ENCODE peak calls at places on chromosome 19, in ten cellular contexts. One of them, this sample, is unnamed.

GRCh38 chr19:43883864-43884263 is 51.2 kb downstream of the ZNF45 start:
- DNase-seq in transverse colon: no peak
- DNase-seq in fibroblast of lung: no peak
- DNase-seq in astrocyte of the spinal cord: no peak
- DNase-seq in CD4-positive, alpha-beta T cell: no peak
- DNase-seq in bronchial epithelial cell: no peak
- DNase-seq in DND-41: no peak
- DNase-seq in fibroblast of pulmonary artery: no peak
- DNase-seq in GM23338: no peak
- DNase-seq in BJ: no peak
- DNase-seq in this sample: no peak

GRCh38 chr19:58546131-58546530 is 2.3 kb downstream of the TRIM28 start:
- DNase-seq in DND-41: no peak
- DNase-seq in bronchial epithelial cell: no peak
- DNase-seq in fibroblast of pulmonary artery: no peak
- DNase-seq in fibroblast of lung: no peak
- DNase-seq in astrocyte of the spinal cord: no peak
- DNase-seq in BJ: no peak
- DNase-seq in transverse colon: no peak
- DNase-seq in CD4-positive, alpha-beta T cell: no peak
- DNase-seq in GM23338: no peak
- DNase-seq in this sample: no peak

GRCh38 chr19:29841209-29841558 is 29.4 kb downstream of the CCNE1 start:
- DNase-seq in transverse colon: no peak
- DNase-seq in BJ: no peak
- DNase-seq in fibroblast of lung: no peak
- DNase-seq in CD4-positive, alpha-beta T cell: no peak
- DNase-seq in GM23338: no peak
- DNase-seq in fibroblast of pulmonary artery: no peak
- DNase-seq in bronchial epithelial cell: no peak
- DNase-seq in astrocyte of the spinal cord: no peak
- DNase-seq in DND-41: no peak
- DNase-seq in this sample: no peak

GRCh38 chr19:17618919-17619318 is 63.5 kb downstream of the COLGALT1 start:
- DNase-seq in BJ: no peak
- DNase-seq in transverse colon: no peak
- DNase-seq in fibroblast of pulmonary artery: no peak
- DNase-seq in bronchial epithelial cell: no peak
- DNase-seq in fibroblast of lung: no peak
- DNase-seq in GM23338: no peak
- DNase-seq in DND-41: no peak
- DNase-seq in astrocyte of the spinal cord: no peak
- DNase-seq in CD4-positive, alpha-beta T cell: no peak
- DNase-seq in this sample: no peak

GRCh38 chr19:13425151-13425550 is 81.1 kb downstream of the CACNA1A start:
- DNase-seq in bronchial epithelial cell: no peak
- DNase-seq in BJ: no peak
- DNase-seq in CD4-positive, alpha-beta T cell: no peak
- DNase-seq in transverse colon: no peak
- DNase-seq in astrocyte of the spinal cord: no peak
- DNase-seq in fibroblast of pulmonary artery: no peak
- DNase-seq in GM23338: no peak
- DNase-seq in DND-41: no peak
- DNase-seq in fibroblast of lung: no peak
- DNase-seq in this sample: no peak

GRCh38 chr19:18428837-18429674 is 8.9 kb downstream of the ISYNA1 start:
- DNase-seq in astrocyte of the spinal cord: peak; percentile 95
- DNase-seq in transverse colon: peak; percentile 77
- DNase-seq in CD4-positive, alpha-beta T cell: peak; percentile 78
- DNase-seq in fibroblast of pulmonary artery: peak; percentile 71
- DNase-seq in BJ: no peak
- DNase-seq in bronchial epithelial cell: peak; percentile 37
- DNase-seq in GM23338: peak; percentile 96
- DNase-seq in DND-41: peak; percentile 90
- DNase-seq in fibroblast of lung: peak; percentile 79
- DNase-seq in this sample: peak; percentile 92

GRCh38 chr19:6216236-6216995 is 63.4 kb downstream of the MLLT1 start:
- DNase-seq in transverse colon: no peak
- DNase-seq in GM23338: no peak
- DNase-seq in fibroblast of lung: no peak
- DNase-seq in BJ: no peak
- DNase-seq in fibroblast of pulmonary artery: no peak
- DNase-seq in bronchial epithelial cell: no peak
- DNase-seq in CD4-positive, alpha-beta T cell: no peak
- DNase-seq in astrocyte of the spinal cord: no peak
- DNase-seq in DND-41: no peak
- DNase-seq in this sample: no peak

GRCh38 chr19:44747739-44748425 is 626 bp upstream of the BCL3 start:
- DNase-seq in fibroblast of lung: peak; percentile 70
- DNase-seq in astrocyte of the spinal cord: peak; percentile 71
- DNase-seq in CD4-positive, alpha-beta T cell: no peak
- DNase-seq in transverse colon: peak; percentile 84
- DNase-seq in bronchial epithelial cell: peak; percentile 52
- DNase-seq in fibroblast of pulmonary artery: peak; percentile 86
- DNase-seq in GM23338: peak; percentile 71
- DNase-seq in DND-41: peak; percentile 6
- DNase-seq in BJ: no peak
- DNase-seq in this sample: peak; percentile 71

GRCh38 chr19:53130506-53130905 is 2.2 kb downstream of the ZNF415 start:
- DNase-seq in DND-41: no peak
- DNase-seq in bronchial epithelial cell: peak; percentile 3
- DNase-seq in transverse colon: no peak
- DNase-seq in fibroblast of pulmonary artery: no peak
- DNase-seq in BJ: no peak
- DNase-seq in fibroblast of lung: peak; percentile 3
- DNase-seq in GM23338: peak; percentile 20
- DNase-seq in astrocyte of the spinal cord: no peak
- DNase-seq in CD4-positive, alpha-beta T cell: no peak
- DNase-seq in this sample: no peak

GRCh38 chr19:13138171-13138915 is 11.8 kb downstream of the STX10 start:
- DNase-seq in astrocyte of the spinal cord: no peak
- DNase-seq in transverse colon: no peak
- DNase-seq in GM23338: no peak
- DNase-seq in CD4-positive, alpha-beta T cell: no peak
- DNase-seq in bronchial epithelial cell: no peak
- DNase-seq in fibroblast of lung: no peak
- DNase-seq in BJ: no peak
- DNase-seq in fibroblast of pulmonary artery: no peak
- DNase-seq in DND-41: no peak
- DNase-seq in this sample: no peak

GRCh38 chr19:30112171-30112570 is 170.1 kb downstream of the URI1 start:
- DNase-seq in BJ: no peak
- DNase-seq in bronchial epithelial cell: no peak
- DNase-seq in fibroblast of pulmonary artery: no peak
- DNase-seq in transverse colon: no peak
- DNase-seq in fibroblast of lung: no peak
- DNase-seq in DND-41: no peak
- DNase-seq in astrocyte of the spinal cord: no peak
- DNase-seq in GM23338: no peak
- DNase-seq in CD4-positive, alpha-beta T cell: no peak
- DNase-seq in this sample: no peak

GRCh38 chr19:39275578-39275977 is 7.4 kb downstream of the IFNL2 start:
- DNase-seq in bronchial epithelial cell: no peak
- DNase-seq in astrocyte of the spinal cord: no peak
- DNase-seq in BJ: no peak
- DNase-seq in GM23338: no peak
- DNase-seq in fibroblast of lung: no peak
- DNase-seq in DND-41: no peak
- DNase-seq in transverse colon: no peak
- DNase-seq in fibroblast of pulmonary artery: no peak
- DNase-seq in CD4-positive, alpha-beta T cell: no peak
- DNase-seq in this sample: no peak

GRCh38 chr19:7860166-7860901 is 13.9 kb downstream of the PRR36 start:
- DNase-seq in BJ: no peak
- DNase-seq in fibroblast of pulmonary artery: no peak
- DNase-seq in DND-41: no peak
- DNase-seq in astrocyte of the spinal cord: no peak
- DNase-seq in bronchial epithelial cell: no peak
- DNase-seq in GM23338: no peak
- DNase-seq in CD4-positive, alpha-beta T cell: no peak
- DNase-seq in fibroblast of lung: no peak
- DNase-seq in transverse colon: no peak
- DNase-seq in this sample: no peak

GRCh38 chr19:38539751-38540150 is 78.0 kb downstream of the MAP4K1 start:
- DNase-seq in CD4-positive, alpha-beta T cell: no peak
- DNase-seq in astrocyte of the spinal cord: no peak
- DNase-seq in GM23338: no peak
- DNase-seq in fibroblast of lung: no peak
- DNase-seq in transverse colon: no peak
- DNase-seq in DND-41: no peak
- DNase-seq in bronchial epithelial cell: no peak
- DNase-seq in BJ: no peak
- DNase-seq in fibroblast of pulmonary artery: no peak
- DNase-seq in this sample: no peak

GRCh38 chr19:48393559-48394330 is at the start of gene GRIN2D:
- DNase-seq in transverse colon: peak; percentile 16
- DNase-seq in GM23338: peak; percentile 65
- DNase-seq in astrocyte of the spinal cord: peak; percentile 24
- DNase-seq in DND-41: peak; percentile 30
- DNase-seq in fibroblast of pulmonary artery: peak; percentile 42
- DNase-seq in BJ: no peak
- DNase-seq in fibroblast of lung: peak; percentile 47
- DNase-seq in CD4-positive, alpha-beta T cell: no peak
- DNase-seq in bronchial epithelial cell: no peak
- DNase-seq in this sample: peak; percentile 41

GRCh38 chr19:38908854-38909253 is 3.1 kb downstream of the CCER2 start:
- DNase-seq in DND-41: no peak
- DNase-seq in astrocyte of the spinal cord: no peak
- DNase-seq in fibroblast of pulmonary artery: no peak
- DNase-seq in bronchial epithelial cell: no peak
- DNase-seq in fibroblast of lung: no peak
- DNase-seq in GM23338: no peak
- DNase-seq in transverse colon: no peak
- DNase-seq in BJ: no peak
- DNase-seq in CD4-positive, alpha-beta T cell: no peak
- DNase-seq in this sample: peak; percentile 26

GRCh38 chr19:36973021-36973843 is 57.1 kb downstream of the ZNF568 start:
- DNase-seq in GM23338: peak; percentile 95
- DNase-seq in fibroblast of lung: peak; percentile 82
- DNase-seq in astrocyte of the spinal cord: peak; percentile 80
- DNase-seq in DND-41: peak; percentile 85
- DNase-seq in CD4-positive, alpha-beta T cell: peak; percentile 66
- DNase-seq in transverse colon: peak; percentile 80
- DNase-seq in BJ: peak; percentile 4
- DNase-seq in bronchial epithelial cell: peak; percentile 56
- DNase-seq in fibroblast of pulmonary artery: peak; percentile 75
- DNase-seq in this sample: peak; percentile 82

GRCh38 chr19:40726279-40726678 is 9.4 kb downstream of the ITPKC start:
- DNase-seq in astrocyte of the spinal cord: no peak
- DNase-seq in fibroblast of pulmonary artery: no peak
- DNase-seq in bronchial epithelial cell: no peak
- DNase-seq in GM23338: no peak
- DNase-seq in fibroblast of lung: no peak
- DNase-seq in CD4-positive, alpha-beta T cell: no peak
- DNase-seq in DND-41: no peak
- DNase-seq in transverse colon: no peak
- DNase-seq in BJ: no peak
- DNase-seq in this sample: no peak

DNA sequence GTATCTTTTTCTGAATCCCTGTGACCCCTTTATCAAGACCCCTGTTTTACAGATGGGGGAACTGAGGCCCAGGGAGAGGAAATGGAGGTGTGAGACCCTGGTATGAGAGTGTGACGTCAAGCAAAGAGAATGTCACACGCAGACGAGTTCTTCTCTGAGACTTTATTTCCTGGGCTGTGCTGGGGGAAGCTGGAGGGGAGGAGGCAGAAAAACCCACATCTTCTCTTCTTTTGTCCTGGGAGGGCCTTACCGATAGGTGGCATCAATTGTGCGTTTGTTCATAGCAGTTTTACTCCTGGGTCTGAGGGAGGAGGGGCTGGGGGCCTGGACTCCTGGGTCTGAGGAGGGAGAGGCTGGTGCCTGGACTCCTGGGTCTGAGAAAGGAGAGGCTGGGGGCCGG is 4.9 kb upstream of the KLK15 start:
- DNase-seq in fibroblast of pulmonary artery: peak; percentile 7
- DNase-seq in fibroblast of lung: no peak
- DNase-seq in BJ: no peak
- DNase-seq in astrocyte of the spinal cord: no peak
- DNase-seq in bronchial epithelial cell: no peak
- DNase-seq in CD4-positive, alpha-beta T cell: no peak
- DNase-seq in transverse colon: no peak
- DNase-seq in DND-41: no peak
- DNase-seq in GM23338: peak; percentile 65
- DNase-seq in this sample: no peak
- TF ChIP-seq CTCF in fibroblast of pulmonary artery: peak; percentile 19
- TF ChIP-seq CTCF in fibroblast of lung: no peak
- TF ChIP-seq CTCF in BJ: peak; percentile 16
- TF ChIP-seq CTCF in astrocyte of the spinal cord: peak; percentile 4
- TF ChIP-seq CTCF in bronchial epithelial cell: peak; percentile 1
- TF ChIP-seq CTCF in CD4-positive, alpha-beta T cell: no peak
- TF ChIP-seq CTCF in transverse colon: no peak
- TF ChIP-seq CTCF in DND-41: peak; percentile 27
- TF ChIP-seq CTCF in GM23338: peak; percentile 45
- TF ChIP-seq CTCF in this sample: no peak

GRCh38 chr19:35034588-35035382 is 4.5 kb downstream of the SCN1B start:
- DNase-seq in fibroblast of lung: no peak
- DNase-seq in BJ: no peak
- DNase-seq in GM23338: no peak
- DNase-seq in astrocyte of the spinal cord: no peak
- DNase-seq in bronchial epithelial cell: no peak
- DNase-seq in fibroblast of pulmonary artery: no peak
- DNase-seq in CD4-positive, alpha-beta T cell: no peak
- DNase-seq in transverse colon: no peak
- DNase-seq in DND-41: no peak
- DNase-seq in this sample: no peak
- TF ChIP-seq CTCF in fibroblast of lung: no peak
- TF ChIP-seq CTCF in BJ: no peak
- TF ChIP-seq CTCF in GM23338: no peak
- TF ChIP-seq CTCF in astrocyte of the spinal cord: no peak
- TF ChIP-seq CTCF in bronchial epithelial cell: no peak
- TF ChIP-seq CTCF in fibroblast of pulmonary artery: no peak
- TF ChIP-seq CTCF in CD4-positive, alpha-beta T cell: no peak
- TF ChIP-seq CTCF in transverse colon: no peak
- TF ChIP-seq CTCF in DND-41: no peak
- TF ChIP-seq CTCF in this sample: no peak

DNA sequence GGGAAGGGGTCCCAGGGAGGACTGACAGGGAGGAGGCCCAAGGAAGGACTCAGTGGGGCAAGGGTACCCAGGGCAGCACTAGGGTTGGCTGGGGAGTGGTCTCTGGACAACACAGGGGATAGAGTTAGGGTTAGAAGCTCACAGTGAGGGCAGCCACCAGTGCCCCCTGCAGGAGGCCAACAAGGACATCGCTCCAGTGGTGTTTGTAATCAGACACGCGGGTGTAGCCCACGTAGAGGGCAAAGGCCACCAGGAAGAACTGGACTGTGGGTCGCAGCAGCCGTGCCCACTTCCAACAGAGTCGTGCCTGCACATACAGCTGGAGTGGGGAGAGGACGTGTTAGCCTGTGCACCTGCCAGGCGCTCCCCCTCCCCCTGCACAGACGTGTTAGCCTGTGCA is 9.2 kb downstream of the PLPP2 start:
- DNase-seq in astrocyte of the spinal cord: no peak
- DNase-seq in fibroblast of pulmonary artery: no peak
- DNase-seq in GM23338: no peak
- DNase-seq in transverse colon: no peak
- DNase-seq in DND-41: no peak
- DNase-seq in CD4-positive, alpha-beta T cell: no peak
- DNase-seq in BJ: no peak
- DNase-seq in fibroblast of lung: no peak
- DNase-seq in bronchial epithelial cell: no peak
- DNase-seq in this sample: no peak
- TF ChIP-seq CTCF in astrocyte of the spinal cord: peak; percentile 17
- TF ChIP-seq CTCF in fibroblast of pulmonary artery: no peak
- TF ChIP-seq CTCF in GM23338: no peak
- TF ChIP-seq CTCF in transverse colon: no peak
- TF ChIP-seq CTCF in DND-41: peak; percentile 44
- TF ChIP-seq CTCF in CD4-positive, alpha-beta T cell: no peak
- TF ChIP-seq CTCF in BJ: no peak
- TF ChIP-seq CTCF in fibroblast of lung: no peak
- TF ChIP-seq CTCF in bronchial epithelial cell: peak; percentile 12
- TF ChIP-seq CTCF in this sample: no peak

GRCh38 chr19:54297759-54298305 is 15.1 kb downstream of the LILRA5 start:
- DNase-seq in DND-41: no peak
- DNase-seq in GM23338: peak; percentile 27
- DNase-seq in fibroblast of pulmonary artery: no peak
- DNase-seq in bronchial epithelial cell: no peak
- DNase-seq in BJ: no peak
- DNase-seq in astrocyte of the spinal cord: no peak
- DNase-seq in transverse colon: no peak
- DNase-seq in fibroblast of lung: no peak
- DNase-seq in CD4-positive, alpha-beta T cell: no peak
- DNase-seq in this sample: no peak
- TF ChIP-seq CTCF in DND-41: no peak
- TF ChIP-seq CTCF in GM23338: peak; percentile 34
- TF ChIP-seq CTCF in fibroblast of pulmonary artery: no peak
- TF ChIP-seq CTCF in bronchial epithelial cell: no peak
- TF ChIP-seq CTCF in BJ: peak; percentile 37
- TF ChIP-seq CTCF in astrocyte of the spinal cord: peak; percentile 3
- TF ChIP-seq CTCF in transverse colon: no peak
- TF ChIP-seq CTCF in fibroblast of lung: no peak
- TF ChIP-seq CTCF in CD4-positive, alpha-beta T cell: no peak
- TF ChIP-seq CTCF in this sample: no peak

This sample was measured in activated CD8-positive, alpha-beta T cell treated with anti-CD3 and anti-CD28 coated beads for 36 hours.